ENCODE peak calls at places on chromosome 3, in ten cellular contexts. I is fibroblast of lung, T is endodermal cell, M is fibroblast of mammary gland, W is GM06990, P is Peyer's patch, A is GM23338, G is IMR-90, K is hepatocyte, Z is heart left ventricle. V is an unnamed sample.

GRCh38 chr3:28286595-28286994 is 45.2 kb downstream of the CMC1 start:
- DNase-seq in M (peak), I (peak), A (peak), W (peak), G (peak), P (no peak), T (no peak), Z (no peak), K (peak), V (no peak)

GRCh38 chr3:29683306-29683993 is 402.6 kb downstream of the RBMS3 start:
- DNase-seq in P (no peak), M (peak), T (no peak), Z (peak), K (peak), A (no peak), I (peak), W (peak), G (peak), V (no peak)

GRCh38 chr3:120489421-120489820 is 38.6 kb upstream of the FSTL1 start:
- DNase-seq in K (no peak), P (no peak), A (no peak), G (no peak), T (no peak), W (no peak), M (no peak), Z (no peak), I (no peak), V (no peak)

GRCh38 chr3:43190682-43191081 is 84.8 kb upstream of the POMGNT2 start:
- DNase-seq in I (peak), Z (no peak), P (no peak), K (peak), T (no peak), W (no peak), M (peak), G (peak), A (no peak), V (no peak)

GRCh38 chr3:114839476-114839875 is 307.6 kb downstream of the ZBTB20 start:
- DNase-seq in A (no peak), T (no peak), M (peak), Z (no peak), G (peak), W (no peak), I (peak), K (no peak), P (no peak), V (no peak)

GRCh38 chr3:126872701-126873100 is 110.2 kb upstream of the PLXNA1 start:
- DNase-seq in M (no peak), K (no peak), Z (no peak), A (no peak), P (no peak), G (no peak), W (no peak), I (no peak), T (peak), V (no peak)

GRCh38 chr3:179450901-179451334 is 352 bp downstream of the GNB4 start:
- DNase-seq in K (peak), A (peak), M (peak), P (no peak), G (peak), I (peak), W (no peak), T (peak), Z (peak), V (peak)

GRCh38 chr3:197692641-197693040 is 44.1 kb downstream of the RUBCN start:
- DNase-seq in T (no peak), G (peak), P (no peak), M (peak), K (no peak), A (no peak), I (no peak), Z (no peak), W (no peak), V (no peak)

GRCh38 chr3:126926684-126927404 is 56.1 kb upstream of the PLXNA1 start:
- DNase-seq in I (peak), P (no peak), K (peak), G (peak), Z (peak), T (no peak), W (no peak), M (peak), A (no peak), V (no peak)

DNA sequence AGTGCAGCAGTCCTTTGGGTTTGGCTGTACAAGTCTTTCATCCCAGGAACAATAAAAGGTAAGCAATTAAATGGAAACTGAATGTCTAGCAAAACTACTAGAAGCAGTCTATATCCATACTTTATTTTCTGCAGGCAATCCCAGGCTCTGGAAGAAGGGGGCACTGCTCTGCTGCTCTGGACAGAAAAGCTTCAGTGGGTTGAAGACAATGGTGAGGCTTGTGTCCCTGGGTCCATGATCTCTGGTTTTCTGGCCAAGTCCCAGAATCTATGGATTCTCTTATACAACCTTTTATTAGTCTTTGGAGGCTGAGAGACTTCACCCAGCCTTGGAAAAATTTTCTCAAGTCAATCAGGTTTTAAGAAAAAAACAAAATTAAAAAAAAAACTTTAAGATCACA is 35.6 kb downstream of the SCAP start:
- DNase-seq in M (peak), W (no peak), P (no peak), A (peak), T (peak), I (no peak), K (no peak), Z (no peak), G (no peak), V (no peak)
- TF ChIP-seq CTCF in M (peak), W (peak), P (peak), A (peak), T (peak), I (peak), K (peak), Z (peak), G (peak), V (peak)

GRCh38 chr3:161096771-161097367 is 8.3 kb downstream of the B3GALNT1 start:
- DNase-seq in A (peak), M (no peak), P (no peak), W (no peak), I (peak), T (peak), K (no peak), G (peak), Z (no peak), V (no peak)
- TF ChIP-seq CTCF in A (peak), M (peak), P (peak), W (peak), I (peak), T (peak), K (peak), G (peak), Z (peak), V (peak)

GRCh38 chr3:107512108-107512507 is 10.7 kb upstream of the BBX start:
- DNase-seq in T (peak), Z (no peak), K (no peak), W (no peak), A (peak), P (no peak), I (no peak), G (no peak), M (peak), V (no peak)
- TF ChIP-seq CTCF in T (peak), Z (no peak), K (no peak), W (no peak), A (peak), P (no peak), I (no peak), G (no peak), M (peak), V (no peak)

DNA sequence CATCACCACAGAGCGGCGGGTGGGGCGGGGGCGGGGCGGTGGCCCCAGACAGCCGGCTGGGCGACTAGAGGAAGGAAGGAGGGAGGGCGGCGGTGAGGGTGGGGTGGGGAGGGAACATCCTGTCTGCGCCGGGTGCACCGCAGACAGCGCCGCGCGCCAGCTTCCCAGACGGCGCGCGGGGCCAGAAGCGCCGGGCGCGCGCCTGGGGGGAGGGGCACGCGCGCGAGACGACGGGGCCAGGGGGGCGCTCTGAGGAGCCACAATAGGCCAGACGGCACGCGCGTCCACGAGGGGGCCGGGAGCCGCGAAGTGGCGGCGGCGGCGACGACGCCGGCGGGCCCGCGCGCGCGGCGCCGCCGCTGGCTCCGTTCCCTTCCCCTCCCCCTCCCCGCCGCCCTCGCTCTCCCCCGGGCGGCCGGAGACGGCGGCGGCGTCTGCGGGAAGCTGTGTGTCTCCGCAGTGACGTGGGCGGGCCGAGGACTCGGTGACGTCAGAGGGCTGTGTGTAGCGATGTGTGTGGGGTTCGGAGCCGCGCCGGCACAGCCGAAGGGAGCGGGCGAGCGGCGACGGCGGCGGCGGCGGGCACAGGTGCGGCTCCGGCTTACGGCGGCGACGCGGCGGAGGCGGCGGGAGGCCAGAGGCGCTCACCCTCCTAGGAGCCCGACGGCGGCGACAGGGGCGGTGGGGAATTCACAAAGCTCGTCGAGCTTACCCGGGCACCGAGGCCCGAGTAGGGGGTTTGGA is at the start of gene SKIL:
- DNase-seq in A (peak), Z (peak), K (peak), G (peak), M (peak), W (peak), T (peak), I (peak), P (peak), V (peak)
- TF ChIP-seq CTCF in A (no peak), Z (peak), K (peak), G (peak), M (no peak), W (peak), T (peak), I (no peak), P (peak), V (peak)

V was measured in neural crest cell.